ENCODE peak calls at places on chromosomes 12 and 14, in six cellular contexts. One of them, this sample, is unnamed.

GRCh38 chr12:48356041-48356768 is 5.5 kb upstream of the ZNF641 start:
- DNase-seq in OCI-LY7: no peak
- DNase-seq in thyroid gland: no peak
- DNase-seq in psoas muscle: no peak
- DNase-seq in body of pancreas: no peak
- DNase-seq in HepG2: peak; percentile 58
- DNase-seq in this sample: no peak

GRCh38 chr12:116959845-116960514 is 49.2 kb downstream of the FBXW8 start:
- DNase-seq in body of pancreas: no peak
- DNase-seq in HepG2: no peak
- DNase-seq in OCI-LY7: no peak
- DNase-seq in psoas muscle: no peak
- DNase-seq in thyroid gland: no peak
- DNase-seq in this sample: no peak

GRCh38 chr12:28027328-28027727 is 54.8 kb upstream of the PTHLH start:
- DNase-seq in body of pancreas: no peak
- DNase-seq in OCI-LY7: no peak
- DNase-seq in HepG2: no peak
- DNase-seq in thyroid gland: no peak
- DNase-seq in psoas muscle: no peak
- DNase-seq in this sample: no peak

GRCh38 chr12:113875681-113876080 is 90.4 kb downstream of the RBM19 start:
- DNase-seq in OCI-LY7: no peak
- DNase-seq in psoas muscle: no peak
- DNase-seq in HepG2: no peak
- DNase-seq in body of pancreas: no peak
- DNase-seq in thyroid gland: no peak
- DNase-seq in this sample: no peak

GRCh38 chr12:109804820-109805761 is 28.1 kb downstream of the TRPV4 start:
- DNase-seq in psoas muscle: peak; percentile 81
- DNase-seq in thyroid gland: peak; percentile 60
- DNase-seq in body of pancreas: peak; percentile 58
- DNase-seq in OCI-LY7: peak; percentile 62
- DNase-seq in HepG2: peak; percentile 45
- DNase-seq in this sample: no peak

GRCh38 chr12:117587646-117588287 is 226.3 kb upstream of the NOS1 start:
- DNase-seq in body of pancreas: peak; percentile 54
- DNase-seq in OCI-LY7: peak; percentile 50
- DNase-seq in HepG2: peak; percentile 15
- DNase-seq in thyroid gland: peak; percentile 65
- DNase-seq in psoas muscle: peak; percentile 69
- DNase-seq in this sample: no peak

GRCh38 chr12:109949089-109949488 is 47.1 kb downstream of the GIT2 start:
- DNase-seq in psoas muscle: no peak
- DNase-seq in thyroid gland: peak; percentile 88
- DNase-seq in OCI-LY7: no peak
- DNase-seq in HepG2: peak; percentile 99
- DNase-seq in body of pancreas: peak; percentile 91
- DNase-seq in this sample: no peak

GRCh38 chr14:94125659-94126418 is 3.6 kb downstream of the IFI27L2 start:
- DNase-seq in psoas muscle: no peak
- DNase-seq in OCI-LY7: no peak
- DNase-seq in HepG2: no peak
- DNase-seq in body of pancreas: no peak
- DNase-seq in thyroid gland: no peak
- DNase-seq in this sample: no peak

GRCh38 chr14:56341766-56342418 is 223.7 kb downstream of the PELI2 start:
- DNase-seq in psoas muscle: no peak
- DNase-seq in HepG2: no peak
- DNase-seq in body of pancreas: no peak
- DNase-seq in OCI-LY7: no peak
- DNase-seq in thyroid gland: no peak
- DNase-seq in this sample: no peak

GRCh38 chr14:56585461-56586084 is 6.0 kb downstream of the TMEM260 start:
- DNase-seq in psoas muscle: no peak
- DNase-seq in OCI-LY7: no peak
- DNase-seq in HepG2: no peak
- DNase-seq in body of pancreas: no peak
- DNase-seq in thyroid gland: no peak
- DNase-seq in this sample: no peak

GRCh38 chr14:75609606-75610476 is 31.4 kb downstream of the FLVCR2 start:
- DNase-seq in psoas muscle: no peak
- DNase-seq in HepG2: no peak
- DNase-seq in thyroid gland: peak; percentile 76
- DNase-seq in body of pancreas: peak; percentile 54
- DNase-seq in OCI-LY7: no peak
- DNase-seq in this sample: no peak

GRCh38 chr12:94285954-94286579 is 137.7 kb downstream of the PLXNC1 start:
- DNase-seq in HepG2: no peak
- DNase-seq in thyroid gland: no peak
- DNase-seq in psoas muscle: no peak
- DNase-seq in body of pancreas: no peak
- DNase-seq in OCI-LY7: no peak
- DNase-seq in this sample: no peak

GRCh38 chr14:91568626-91569025 is 58.5 kb upstream of the PPP4R3A start:
- DNase-seq in body of pancreas: no peak
- DNase-seq in psoas muscle: no peak
- DNase-seq in thyroid gland: no peak
- DNase-seq in HepG2: peak; percentile 55
- DNase-seq in OCI-LY7: no peak
- DNase-seq in this sample: no peak

GRCh38 chr12:94717112-94717511 is 66.8 kb upstream of the TMCC3 start:
- DNase-seq in OCI-LY7: no peak
- DNase-seq in thyroid gland: no peak
- DNase-seq in body of pancreas: no peak
- DNase-seq in HepG2: no peak
- DNase-seq in psoas muscle: no peak
- DNase-seq in this sample: no peak

GRCh38 chr12:31228811-31229792 is 96.8 kb downstream of the SINHCAF start:
- DNase-seq in thyroid gland: peak; percentile 94
- DNase-seq in OCI-LY7: no peak
- DNase-seq in psoas muscle: no peak
- DNase-seq in HepG2: peak; percentile 35
- DNase-seq in body of pancreas: peak; percentile 92
- DNase-seq in this sample: no peak

GRCh38 chr12:92398565-92399309 is 253.1 kb upstream of the BTG1 start:
- DNase-seq in body of pancreas: no peak
- DNase-seq in OCI-LY7: peak; percentile 13
- DNase-seq in thyroid gland: no peak
- DNase-seq in psoas muscle: no peak
- DNase-seq in HepG2: no peak
- DNase-seq in this sample: no peak

GRCh38 chr12:129693731-129694130 is 210.1 kb downstream of the TMEM132D start:
- DNase-seq in OCI-LY7: no peak
- DNase-seq in psoas muscle: no peak
- DNase-seq in body of pancreas: no peak
- DNase-seq in HepG2: no peak
- DNase-seq in thyroid gland: no peak
- DNase-seq in this sample: no peak

GRCh38 chr14:67856806-67857205 is 37.2 kb downstream of the RAD51B start:
- DNase-seq in OCI-LY7: no peak
- DNase-seq in HepG2: no peak
- DNase-seq in body of pancreas: no peak
- DNase-seq in thyroid gland: no peak
- DNase-seq in psoas muscle: no peak
- DNase-seq in this sample: peak; percentile 13

GRCh38 chr12:34598851-34599529 is 576.7 kb downstream of the ALG10 start:
- DNase-seq in OCI-LY7: no peak
- DNase-seq in thyroid gland: no peak
- DNase-seq in HepG2: no peak
- DNase-seq in body of pancreas: no peak
- DNase-seq in psoas muscle: peak; percentile 13
- DNase-seq in this sample: no peak

GRCh38 chr12:45336331-45336730 is 120.4 kb downstream of the ANO6 start:
- DNase-seq in body of pancreas: no peak
- DNase-seq in psoas muscle: no peak
- DNase-seq in OCI-LY7: no peak
- DNase-seq in thyroid gland: no peak
- DNase-seq in HepG2: no peak
- DNase-seq in this sample: peak; percentile 64

GRCh38 chr12:93325855-93326254 is 51.9 kb upstream of the NUDT4 start:
- DNase-seq in thyroid gland: no peak
- DNase-seq in psoas muscle: no peak
- DNase-seq in HepG2: no peak
- DNase-seq in body of pancreas: no peak
- DNase-seq in OCI-LY7: no peak
- DNase-seq in this sample: peak; percentile 59

GRCh38 chr14:46574236-46574970 is 77.2 kb downstream of the RPL10L start:
- DNase-seq in thyroid gland: no peak
- DNase-seq in body of pancreas: no peak
- DNase-seq in OCI-LY7: no peak
- DNase-seq in psoas muscle: no peak
- DNase-seq in HepG2: no peak
- DNase-seq in this sample: no peak

GRCh38 chr14:75634848-75635247 is 25.8 kb downstream of the ERG28 start:
- DNase-seq in thyroid gland: no peak
- DNase-seq in HepG2: no peak
- DNase-seq in body of pancreas: no peak
- DNase-seq in OCI-LY7: no peak
- DNase-seq in psoas muscle: no peak
- DNase-seq in this sample: no peak

GRCh38 chr14:97120204-97121120 is 323.3 kb downstream of the VRK1 start:
- DNase-seq in body of pancreas: no peak
- DNase-seq in psoas muscle: no peak
- DNase-seq in OCI-LY7: no peak
- DNase-seq in HepG2: no peak
- DNase-seq in thyroid gland: peak; percentile 58
- DNase-seq in this sample: no peak

DNA sequence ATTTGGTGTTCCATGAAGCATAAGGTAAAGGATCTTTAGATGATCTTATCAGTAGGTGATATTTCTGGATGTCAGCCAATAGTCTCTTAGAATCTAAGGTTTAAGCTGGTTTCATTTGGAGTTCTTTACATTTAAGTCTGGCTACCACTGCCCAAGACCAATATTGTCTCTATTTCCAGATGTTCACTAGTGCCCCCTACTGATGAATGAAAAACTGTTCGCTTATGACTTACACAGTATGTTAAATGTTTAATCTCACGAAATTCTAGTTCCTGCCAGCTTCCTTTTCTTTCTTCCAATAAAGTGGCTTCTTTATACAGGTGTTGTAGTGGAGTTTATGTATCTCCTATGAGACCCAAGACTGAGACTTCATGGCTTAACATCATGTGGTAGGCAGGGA is 31.8 kb upstream of the MIS18BP1 start:
- DNase-seq in OCI-LY7: peak; percentile 7
- DNase-seq in HepG2: no peak
- DNase-seq in body of pancreas: no peak
- DNase-seq in thyroid gland: no peak
- DNase-seq in psoas muscle: no peak
- DNase-seq in this sample: no peak
- TF ChIP-seq CTCF in OCI-LY7: peak; percentile 74
- TF ChIP-seq CTCF in HepG2: no peak
- TF ChIP-seq CTCF in body of pancreas: no peak
- TF ChIP-seq CTCF in thyroid gland: no peak
- TF ChIP-seq CTCF in psoas muscle: no peak
- TF ChIP-seq CTCF in this sample: no peak

GRCh38 chr12:55739025-55739378 is 3.9 kb upstream of the GDF11 start:
- DNase-seq in OCI-LY7: no peak
- DNase-seq in psoas muscle: no peak
- DNase-seq in body of pancreas: no peak
- DNase-seq in HepG2: no peak
- DNase-seq in thyroid gland: no peak
- DNase-seq in this sample: no peak
- H3K4me3 ChIP-seq in OCI-LY7: peak overlapping the region; percentile 72
- H3K4me3 ChIP-seq in psoas muscle: peak overlapping the region; percentile 64
- H3K4me3 ChIP-seq in body of pancreas: no peak overlapping the region
- H3K4me3 ChIP-seq in HepG2: no peak overlapping the region
- H3K4me3 ChIP-seq in thyroid gland: no peak overlapping the region
- H3K4me3 ChIP-seq in this sample: no peak overlapping the region

GRCh38 chr12:122486805-122487426 is 13.8 kb downstream of the ZCCHC8 start:
- DNase-seq in OCI-LY7: no peak
- DNase-seq in body of pancreas: no peak
- DNase-seq in psoas muscle: no peak
- DNase-seq in thyroid gland: no peak
- DNase-seq in HepG2: no peak
- DNase-seq in this sample: no peak

GRCh38 chr12:122489038-122489437 is 11.7 kb downstream of the ZCCHC8 start:
- DNase-seq in OCI-LY7: no peak
- DNase-seq in HepG2: peak; percentile 91
- DNase-seq in body of pancreas: no peak
- DNase-seq in thyroid gland: no peak
- DNase-seq in psoas muscle: no peak
- DNase-seq in this sample: no peak

GRCh38 chr12:122495258-122495657 is 5.5 kb downstream of the ZCCHC8 start:
- DNase-seq in OCI-LY7: no peak
- DNase-seq in psoas muscle: no peak
- DNase-seq in HepG2: no peak
- DNase-seq in thyroid gland: no peak
- DNase-seq in body of pancreas: no peak
- DNase-seq in this sample: no peak

DNA sequence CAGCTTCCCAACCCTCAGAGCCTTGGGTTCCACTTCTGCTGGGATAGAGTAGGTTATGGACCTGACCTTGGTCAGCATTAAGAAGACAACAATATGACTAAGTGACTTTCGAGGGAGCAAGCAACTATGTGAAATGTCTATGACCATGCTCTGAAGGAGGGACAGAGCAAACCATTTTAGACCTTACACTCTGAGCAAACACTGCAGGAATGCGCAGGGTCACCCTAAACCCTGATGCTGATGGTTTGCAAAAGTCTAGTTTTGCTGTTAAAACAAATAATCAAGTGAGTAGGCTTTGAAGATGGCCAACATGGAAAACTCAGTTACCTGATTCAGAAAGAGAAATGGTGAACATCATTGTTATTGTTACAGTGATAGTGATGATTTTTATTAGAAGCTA is 8.7 kb downstream of the ZCCHC8 start:
- DNase-seq in HepG2: peak; percentile 89
- DNase-seq in thyroid gland: no peak
- DNase-seq in psoas muscle: no peak
- DNase-seq in body of pancreas: no peak
- DNase-seq in OCI-LY7: no peak
- DNase-seq in this sample: no peak
- H3K36me3 ChIP-seq in HepG2: peaks cover 8% of the 10 kb centered on the region
- H3K36me3 ChIP-seq in thyroid gland: peaks cover 25% of the 10 kb centered on the region
- H3K36me3 ChIP-seq in psoas muscle: peaks cover 99% of the 10 kb centered on the region
- H3K36me3 ChIP-seq in body of pancreas: peaks cover 10% of the 10 kb centered on the region
- H3K36me3 ChIP-seq in OCI-LY7: peaks cover 91% of the 10 kb centered on the region
- H3K36me3 ChIP-seq in this sample: peaks cover 11% of the 10 kb centered on the region

DNA sequence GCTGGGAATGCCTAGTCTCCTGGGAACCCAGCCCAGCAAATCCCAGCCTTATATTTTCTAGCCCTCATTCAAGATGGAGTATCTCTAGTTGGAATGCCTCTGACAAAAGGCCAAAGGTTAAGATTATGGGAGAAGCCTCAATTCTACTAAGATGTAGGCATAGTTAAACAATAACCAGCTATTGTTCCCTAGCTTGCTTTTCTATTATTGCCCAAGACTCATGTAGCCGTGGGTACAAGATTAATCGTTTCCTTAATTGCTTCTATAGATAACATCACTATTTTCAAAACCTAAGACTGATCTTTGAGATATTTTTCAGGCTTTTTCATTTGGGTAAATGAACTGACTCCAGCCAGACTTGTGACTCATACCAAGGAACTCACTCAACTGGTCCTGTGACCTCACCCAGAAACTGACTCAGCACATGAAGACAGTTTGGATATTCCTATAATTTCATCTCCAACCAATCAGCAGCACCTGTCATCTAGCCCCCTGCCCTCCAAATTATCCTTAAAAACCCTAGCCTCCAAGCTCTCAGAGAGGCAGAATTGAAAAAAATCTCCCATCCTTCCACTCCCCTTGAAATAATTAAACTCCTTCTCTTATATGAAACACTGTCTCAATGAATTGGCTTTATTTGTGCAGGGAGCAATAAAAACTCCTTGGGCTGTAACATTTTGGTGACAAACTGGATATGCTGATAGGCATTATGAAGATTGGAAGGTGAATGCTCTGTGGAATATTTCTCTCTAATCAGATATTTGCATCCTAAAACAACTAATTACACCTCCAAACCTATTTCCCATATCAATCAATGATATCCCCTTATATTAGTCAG is 589.0 kb downstream of the C12orf50 start:
- DNase-seq in thyroid gland: peak; percentile 16
- DNase-seq in body of pancreas: peak; percentile 10
- DNase-seq in HepG2: no peak
- DNase-seq in OCI-LY7: no peak
- DNase-seq in psoas muscle: no peak
- DNase-seq in this sample: no peak
- TF ChIP-seq CTCF in thyroid gland: no peak
- TF ChIP-seq CTCF in body of pancreas: no peak
- TF ChIP-seq CTCF in HepG2: no peak
- TF ChIP-seq CTCF in OCI-LY7: no peak
- TF ChIP-seq CTCF in psoas muscle: no peak
- TF ChIP-seq CTCF in this sample: no peak

This sample was measured in BJ.